ENCODE peak calls at places on chromosomes 6 and 20, in six cellular contexts. One of them, this sample, is unnamed. For H3K4me1, the result is how much of the 10 kb centered on the place peaks cover.

GRCh38 chr20:59144179-59144830 is 19.3 kb upstream of the ZNF831 start:
- ATAC-seq in upper lobe of left lung: no peak
- ATAC-seq in A549: no peak
- ATAC-seq in K562: no peak
- ATAC-seq in GM12878: no peak
- ATAC-seq in HepG2: no peak
- ATAC-seq in this sample: no peak

GRCh38 chr6:123972600-123973294 is 169.1 kb downstream of the NKAIN2 start:
- ATAC-seq in upper lobe of left lung: no peak
- ATAC-seq in A549: no peak
- ATAC-seq in K562: no peak
- ATAC-seq in GM12878: no peak
- ATAC-seq in HepG2: no peak
- ATAC-seq in this sample: no peak

GRCh38 chr6:110813813-110814487 is 1.3 kb downstream of the CDK19 start:
- ATAC-seq in upper lobe of left lung: no peak
- ATAC-seq in A549: peak
- ATAC-seq in K562: no peak
- ATAC-seq in GM12878: no peak
- ATAC-seq in HepG2: no peak
- ATAC-seq in this sample: no peak

GRCh38 chr6:90493332-90493731 is 93.5 kb downstream of the MAP3K7 start:
- ATAC-seq in upper lobe of left lung: no peak
- ATAC-seq in A549: no peak
- ATAC-seq in K562: peak
- ATAC-seq in GM12878: no peak
- ATAC-seq in HepG2: no peak
- ATAC-seq in this sample: no peak

GRCh38 chr6:131968672-131969071 is 17.5 kb upstream of the CCN2 start:
- ATAC-seq in upper lobe of left lung: no peak
- ATAC-seq in A549: no peak
- ATAC-seq in K562: no peak
- ATAC-seq in GM12878: no peak
- ATAC-seq in HepG2: no peak
- ATAC-seq in this sample: no peak

GRCh38 chr6:43735642-43736199 is 34.3 kb upstream of the VEGFA start:
- ATAC-seq in upper lobe of left lung: no peak
- ATAC-seq in A549: no peak
- ATAC-seq in K562: no peak
- ATAC-seq in GM12878: no peak
- ATAC-seq in HepG2: peak
- ATAC-seq in this sample: no peak

GRCh38 chr6:26017567-26017966 is 55.0 kb downstream of the TRIM38 start:
- ATAC-seq in upper lobe of left lung: no peak
- ATAC-seq in A549: no peak
- ATAC-seq in K562: no peak
- ATAC-seq in GM12878: no peak
- ATAC-seq in HepG2: no peak
- ATAC-seq in this sample: peak

GRCh38 chr20:47258745-47259695 is 97.5 kb downstream of the ZMYND8 start:
- ATAC-seq in upper lobe of left lung: peak
- ATAC-seq in A549: no peak
- ATAC-seq in K562: no peak
- ATAC-seq in GM12878: peak
- ATAC-seq in HepG2: peak
- ATAC-seq in this sample: peak

GRCh38 chr20:33977535-33977934 is 16.2 kb upstream of the RALY start:
- ATAC-seq in upper lobe of left lung: no peak
- ATAC-seq in A549: no peak
- ATAC-seq in K562: no peak
- ATAC-seq in GM12878: no peak
- ATAC-seq in HepG2: no peak
- ATAC-seq in this sample: no peak

GRCh38 chr6:33589366-33589722 is 9.3 kb upstream of the BAK1 start:
- ATAC-seq in upper lobe of left lung: no peak
- ATAC-seq in A549: no peak
- ATAC-seq in K562: no peak
- ATAC-seq in GM12878: no peak
- ATAC-seq in HepG2: no peak
- ATAC-seq in this sample: peak

GRCh38 chr6:140537834-140538680 is 1163.6 kb upstream of the CITED2 start:
- ATAC-seq in upper lobe of left lung: peak
- ATAC-seq in A549: peak
- ATAC-seq in K562: no peak
- ATAC-seq in GM12878: peak
- ATAC-seq in HepG2: peak
- ATAC-seq in this sample: peak

GRCh38 chr6:43823879-43824740 is 54.1 kb downstream of the VEGFA start:
- ATAC-seq in upper lobe of left lung: peak
- ATAC-seq in A549: peak
- ATAC-seq in K562: peak
- ATAC-seq in GM12878: peak
- ATAC-seq in HepG2: peak
- ATAC-seq in this sample: peak

DNA sequence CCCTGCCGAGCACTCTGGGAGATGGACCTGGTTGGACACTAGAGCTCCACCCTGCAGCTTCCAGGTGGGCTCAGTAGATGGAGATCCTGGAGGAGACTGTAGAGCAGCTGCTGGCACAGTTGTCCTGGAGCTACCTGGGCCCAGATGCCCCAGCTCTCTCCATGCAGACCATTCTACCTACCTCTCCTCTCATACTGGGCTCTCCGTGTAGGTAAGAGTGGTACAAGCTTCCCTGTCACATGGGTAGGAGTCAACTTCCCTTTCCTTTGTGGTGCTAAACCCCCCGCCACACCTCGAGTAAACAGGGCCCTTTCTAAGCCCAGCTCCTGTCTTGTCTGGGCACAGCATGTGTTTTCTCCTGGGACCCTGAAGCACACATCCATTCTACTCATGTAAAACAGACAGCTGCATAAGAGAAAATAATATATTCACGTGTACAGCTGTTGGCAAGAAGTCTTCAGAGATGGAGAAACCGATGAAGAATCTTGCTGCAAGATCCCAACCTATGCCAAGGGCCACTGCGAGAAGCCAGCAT is 108.1 kb upstream of the DUSP22 start:
- ATAC-seq in upper lobe of left lung: no peak
- ATAC-seq in A549: no peak
- ATAC-seq in K562: no peak
- ATAC-seq in GM12878: no peak
- ATAC-seq in HepG2: no peak
- ATAC-seq in this sample: no peak
- H3K4me1 ChIP-seq in upper lobe of left lung: under half
- H3K4me1 ChIP-seq in A549: under half
- H3K4me1 ChIP-seq in K562: under half
- H3K4me1 ChIP-seq in GM12878: half or more
- H3K4me1 ChIP-seq in HepG2: under half
- H3K4me1 ChIP-seq in this sample: under half

DNA sequence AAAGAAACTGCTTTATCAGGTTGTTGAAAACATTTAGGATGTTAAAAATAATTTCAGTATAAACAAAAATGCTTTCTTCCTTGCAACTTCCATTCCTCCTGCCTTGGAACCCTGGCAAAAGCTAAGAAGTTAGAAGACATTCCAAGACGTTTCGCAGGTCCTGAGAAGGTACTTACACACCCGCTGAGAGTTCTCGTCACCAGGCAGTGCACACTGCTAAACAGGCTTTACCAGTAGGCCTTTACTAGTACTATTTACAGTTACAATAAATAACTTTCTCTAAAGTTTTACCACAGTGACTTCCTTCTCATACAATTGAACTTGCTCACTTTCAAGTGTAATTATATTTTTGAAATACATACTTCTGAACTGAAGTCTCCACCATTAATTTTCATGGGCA is 81.4 kb upstream of the RPS6KA2 start:
- ATAC-seq in upper lobe of left lung: no peak
- ATAC-seq in A549: no peak
- ATAC-seq in K562: no peak
- ATAC-seq in GM12878: no peak
- ATAC-seq in HepG2: no peak
- ATAC-seq in this sample: no peak
- TF ChIP-seq EP300 in upper lobe of left lung: no peak
- TF ChIP-seq EP300 in A549: no peak
- TF ChIP-seq EP300 in K562: no peak
- TF ChIP-seq EP300 in GM12878: no peak
- TF ChIP-seq EP300 in HepG2: no peak
- TF ChIP-seq EP300 in this sample: no peak

GRCh38 chr20:1855690-1856089 is 39.5 kb upstream of the SIRPA start:
- ATAC-seq in upper lobe of left lung: no peak
- ATAC-seq in A549: no peak
- ATAC-seq in K562: no peak
- ATAC-seq in GM12878: no peak
- ATAC-seq in HepG2: peak
- ATAC-seq in this sample: no peak
- H3K4me1 ChIP-seq in upper lobe of left lung: under half
- H3K4me1 ChIP-seq in A549: under half
- H3K4me1 ChIP-seq in K562: under half
- H3K4me1 ChIP-seq in GM12878: under half
- H3K4me1 ChIP-seq in HepG2: half or more
- H3K4me1 ChIP-seq in this sample: under half

GRCh38 chr20:38126146-38126912 is 38.7 kb downstream of the TGM2 start:
- ATAC-seq in upper lobe of left lung: no peak
- ATAC-seq in A549: no peak
- ATAC-seq in K562: peak
- ATAC-seq in GM12878: no peak
- ATAC-seq in HepG2: peak
- ATAC-seq in this sample: no peak

GRCh38 chr20:38121741-38122140 is 43.3 kb downstream of the TGM2 start:
- ATAC-seq in upper lobe of left lung: no peak
- ATAC-seq in A549: no peak
- ATAC-seq in K562: no peak
- ATAC-seq in GM12878: no peak
- ATAC-seq in HepG2: no peak
- ATAC-seq in this sample: no peak

GRCh38 chr20:38120625-38120988 is 44.5 kb downstream of the TGM2 start:
- ATAC-seq in upper lobe of left lung: no peak
- ATAC-seq in A549: no peak
- ATAC-seq in K562: no peak
- ATAC-seq in GM12878: no peak
- ATAC-seq in HepG2: no peak
- ATAC-seq in this sample: no peak

GRCh38 chr20:38125157-38126056 is 39.7 kb downstream of the TGM2 start:
- ATAC-seq in upper lobe of left lung: no peak
- ATAC-seq in A549: peak
- ATAC-seq in K562: no peak
- ATAC-seq in GM12878: no peak
- ATAC-seq in HepG2: peak
- ATAC-seq in this sample: peak

DNA sequence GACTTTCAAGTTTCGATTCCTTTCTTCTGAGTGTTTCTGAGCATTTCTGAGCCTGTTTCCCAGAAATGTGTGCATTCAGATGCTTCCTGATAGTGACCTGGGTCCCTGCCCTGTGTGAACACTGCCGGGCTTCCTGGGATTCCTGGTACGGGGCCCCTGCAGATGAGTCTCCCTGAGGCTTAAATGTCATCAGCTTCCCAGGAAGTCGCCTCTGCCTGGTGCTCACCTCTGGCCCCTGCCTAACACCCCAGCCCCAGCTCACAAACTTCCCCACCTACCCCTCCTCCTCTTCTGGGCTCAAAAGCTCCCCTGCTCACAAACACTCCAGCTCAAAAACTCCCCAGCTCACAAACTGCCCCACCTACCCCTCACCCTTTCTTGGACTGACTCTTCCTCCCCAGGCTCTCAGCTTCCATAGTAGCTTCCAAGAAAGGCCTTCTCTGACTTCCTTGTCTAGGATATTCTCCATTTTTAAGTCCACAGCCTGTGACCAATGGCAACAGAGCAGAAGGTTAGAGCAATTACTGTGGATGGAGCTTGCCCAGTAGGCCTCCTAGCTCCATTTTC is 42.0 kb downstream of the TGM2 start:
- ATAC-seq in upper lobe of left lung: no peak
- ATAC-seq in A549: peak
- ATAC-seq in K562: peak
- ATAC-seq in GM12878: no peak
- ATAC-seq in HepG2: peak
- ATAC-seq in this sample: peak
- TF ChIP-seq EP300 in upper lobe of left lung: no peak
- TF ChIP-seq EP300 in A549: peak
- TF ChIP-seq EP300 in K562: no peak
- TF ChIP-seq EP300 in GM12878: no peak
- TF ChIP-seq EP300 in HepG2: peak
- TF ChIP-seq EP300 in this sample: no peak

This sample was measured in gastroesophageal sphincter.